ENCODE peak calls at places on chromosome 15, in eight cellular contexts. J, L, P, F, Q, T, D and B are unnamed samples.

GRCh38 chr15:66172339-66172980 is 81.1 kb downstream of the MEGF11 start:
- DNase-seq in P (no peak), J (no peak), Q (no peak), D (no peak), L (no peak), T (no peak), F (no peak), B (no peak)

GRCh38 chr15:87734571-87735373 is 521.8 kb downstream of the NTRK3 start:
- DNase-seq in F (no peak), Q (no peak), D (no peak), J (no peak), T (no peak), L (no peak), P (no peak), B (no peak)

GRCh38 chr15:35697549-35698299 is 151.8 kb upstream of the DPH6 start:
- DNase-seq in T (peak; percentile 62), D (no peak), J (no peak), P (no peak), Q (no peak), F (no peak), L (peak; percentile 59), B (peak; percentile 61)

GRCh38 chr15:63598467-63599400 is 1.5 kb downstream of the FBXL22 start:
- DNase-seq in D (no peak), F (no peak), P (no peak), Q (no peak), J (no peak), L (no peak), T (no peak), B (peak; percentile 14)

GRCh38 chr15:82880704-82881103 is 71.3 kb downstream of the WHAMM start:
- DNase-seq in P (no peak), D (no peak), T (no peak), Q (no peak), J (no peak), F (no peak), L (no peak), B (no peak)

GRCh38 chr15:34588046-34588674 is 4.7 kb upstream of the GOLGA8B start:
- DNase-seq in P (no peak), L (peak; percentile 85), Q (peak; percentile 56), F (peak; percentile 60), T (peak; percentile 68), D (peak; percentile 52), J (peak; percentile 58), B (peak; percentile 80)

GRCh38 chr15:90213123-90213817 is 12.1 kb downstream of the SEMA4B start:
- DNase-seq in D (no peak), L (no peak), Q (no peak), P (no peak), J (no peak), T (no peak), F (no peak), B (no peak)

GRCh38 chr15:83698294-83698693 is 44.4 kb downstream of the ADAMTSL3 start:
- DNase-seq in Q (no peak), D (no peak), P (no peak), J (peak; percentile 83), T (no peak), F (no peak), L (peak; percentile 22), B (peak; percentile 52)

GRCh38 chr15:24945711-24946110 is 9.1 kb upstream of the SNRPN start:
- DNase-seq in L (no peak), T (no peak), F (no peak), P (no peak), D (no peak), J (no peak), Q (no peak), B (peak; percentile 7)

GRCh38 chr15:70748281-70748747 is 15.0 kb downstream of the UACA start:
- DNase-seq in T (no peak), D (no peak), L (no peak), J (peak; percentile 78), F (no peak), Q (no peak), P (no peak), B (no peak)

GRCh38 chr15:47812436-47813109 is 95.3 kb downstream of the SEMA6D start:
- DNase-seq in Q (peak; percentile 20), T (no peak), P (no peak), J (no peak), F (no peak), L (peak; percentile 26), D (no peak), B (peak; percentile 46)

GRCh38 chr15:95278532-95279265 is 1047.3 kb downstream of the MCTP2 start:
- DNase-seq in P (no peak), F (no peak), L (no peak), Q (no peak), T (no peak), J (no peak), D (no peak), B (no peak)

GRCh38 chr15:53193149-53193548 is 403.0 kb upstream of the ONECUT1 start:
- DNase-seq in D (no peak), J (no peak), Q (no peak), T (no peak), L (peak; percentile 9), P (no peak), F (peak; percentile 38), B (no peak)

GRCh38 chr15:100761253-100761935 is 118.2 kb upstream of the ALDH1A3 start:
- DNase-seq in F (no peak), P (no peak), D (no peak), Q (no peak), L (no peak), T (no peak), J (peak; percentile 37), B (no peak)

GRCh38 chr15:66766282-66767228 is 64.5 kb downstream of the SMAD6 start:
- DNase-seq in P (no peak), F (no peak), L (peak; percentile 56), T (no peak), J (no peak), D (no peak), Q (no peak), B (peak; percentile 60)

GRCh38 chr15:34437687-34438086 is at the start of gene GOLGA8A:
- DNase-seq in D (peak; percentile 73), J (peak; percentile 84), F (no peak), Q (peak; percentile 70), P (peak; percentile 64), T (no peak), L (peak; percentile 65), B (peak; percentile 57)

GRCh38 chr15:31473384-31474058 is 146.9 kb downstream of the KLF13 start:
- DNase-seq in T (no peak), F (no peak), D (no peak), L (no peak), J (no peak), P (no peak), Q (no peak), B (no peak)

GRCh38 chr15:84747423-84748273 is 744 bp upstream of the ZNF592 start:
- DNase-seq in D (peak; percentile 68), T (no peak), L (peak; percentile 66), J (peak; percentile 90), Q (no peak), P (peak; percentile 58), F (peak; percentile 71), B (peak; percentile 82)

GRCh38 chr15:92930776-92931175 is 30.7 kb downstream of the CHD2 start:
- DNase-seq in F (no peak), D (no peak), T (peak; percentile 71), L (peak; percentile 86), Q (no peak), J (no peak), P (no peak), B (peak; percentile 89)

GRCh38 chr15:95324596-95325135 is 1005.8 kb upstream of the NR2F2 start:
- DNase-seq in L (no peak), T (no peak), J (no peak), F (no peak), D (no peak), Q (no peak), P (no peak), B (no peak)

GRCh38 chr15:85551221-85551832 is 170.9 kb downstream of the AKAP13 start:
- DNase-seq in D (no peak), L (no peak), F (no peak), Q (no peak), P (no peak), T (no peak), J (no peak), B (peak; percentile 67)

GRCh38 chr15:79401301-79401700 is 30.8 kb upstream of the MINAR1 start:
- DNase-seq in Q (no peak), D (no peak), T (no peak), L (no peak), P (no peak), F (no peak), J (no peak), B (no peak)

GRCh38 chr15:85620321-85621044 is 174.2 kb downstream of the KLHL25 start:
- DNase-seq in D (no peak), L (peak; percentile 50), J (no peak), Q (no peak), P (no peak), F (no peak), T (no peak), B (peak; percentile 79)

GRCh38 chr15:64904189-64904588 is 7.5 kb upstream of the ANKDD1A start:
- DNase-seq in J (no peak), Q (no peak), T (no peak), P (no peak), L (no peak), D (no peak), F (no peak), B (no peak)

GRCh38 chr15:63188247-63188936 is 1.0 kb upstream of the RAB8B start:
- DNase-seq in P (no peak), Q (no peak), L (peak; percentile 19), T (no peak), J (no peak), D (no peak), F (no peak), B (no peak)

GRCh38 chr15:90552162-90552928 is 22.6 kb downstream of the CRTC3 start:
- DNase-seq in L (peak; percentile 82), F (no peak), D (no peak), J (peak; percentile 58), P (no peak), T (peak; percentile 70), Q (no peak), B (peak; percentile 92)

GRCh38 chr15:96600350-96600749 is 269.9 kb downstream of the NR2F2 start:
- DNase-seq in P (no peak), D (no peak), Q (no peak), F (no peak), T (no peak), J (no peak), L (no peak), B (no peak)

GRCh38 chr15:68232937-68233336 is 3.4 kb upstream of the CLN6 start:
- DNase-seq in P (no peak), J (peak; percentile 61), Q (no peak), D (no peak), L (no peak), F (peak; percentile 77), T (no peak), B (no peak)

GRCh38 chr15:78407889-78408640 is 30.0 kb upstream of the IREB2 start:
- DNase-seq in D (no peak), Q (no peak), P (no peak), L (no peak), J (no peak), T (no peak), F (no peak), B (no peak)

GRCh38 chr15:49901867-49902775 is 216.9 kb downstream of the ATP8B4 start:
- DNase-seq in J (no peak), P (no peak), Q (no peak), F (peak; percentile 64), L (peak; percentile 65), T (no peak), D (no peak), B (peak; percentile 57)

GRCh38 chr15:23548071-23548470 is 17.4 kb upstream of the MKRN3 start:
- DNase-seq in Q (no peak), J (no peak), L (no peak), D (no peak), T (no peak), F (no peak), P (no peak), B (no peak)

GRCh38 chr15:75309711-75310110 is 26.2 kb upstream of the COMMD4 start:
- DNase-seq in Q (no peak), L (no peak), P (no peak), T (no peak), D (no peak), J (no peak), F (no peak), B (peak; percentile 28)

GRCh38 chr15:78065973-78066946 is 11.3 kb downstream of the TBC1D2B start:
- DNase-seq in L (peak; percentile 57), Q (no peak), J (no peak), D (no peak), F (no peak), P (no peak), T (no peak), B (peak; percentile 70)

GRCh38 chr15:42845581-42845980 is 75.0 kb downstream of the TTBK2 start:
- DNase-seq in L (peak; percentile 21), P (no peak), D (no peak), J (no peak), Q (peak; percentile 63), T (no peak), F (no peak), B (no peak)